ENCODE peak calls at places on chromosomes 3 and 15, in seven cellular contexts. T, G, R, J, H, B and M are unnamed samples.

GRCh38 chr15:70236306-70237103 is 138.8 kb upstream of the TLE3 start:
- DNase-seq in J (no peak), R (peak; percentile 45), H (no peak), B (no peak), T (no peak), G (no peak), M (no peak)

GRCh38 chr3:25783661-25784512 is 644 bp upstream of the NGLY1 start:
- DNase-seq in H (peak; percentile 78), J (no peak), R (peak; percentile 33), B (no peak), T (peak; percentile 41), G (no peak), M (no peak)

GRCh38 chr3:16335772-16336621 is 71.0 kb downstream of the OXNAD1 start:
- DNase-seq in H (no peak), G (no peak), T (no peak), B (no peak), R (no peak), J (no peak), M (no peak)

GRCh38 chr3:141482250-141482937 is 4.4 kb upstream of the RASA2 start:
- DNase-seq in R (no peak), J (no peak), B (no peak), T (peak; percentile 53), H (no peak), G (no peak), M (no peak)

GRCh38 chr15:75089781-75090734 is 66.7 kb downstream of the PPCDC start:
- DNase-seq in B (no peak), T (no peak), R (no peak), H (peak; percentile 70), J (no peak), G (no peak), M (no peak)

GRCh38 chr3:64388886-64389285 is 163.6 kb upstream of the PRICKLE2 start:
- DNase-seq in T (no peak), J (no peak), R (no peak), G (no peak), B (no peak), H (no peak), M (no peak)

GRCh38 chr15:55250392-55250791 is 39.2 kb downstream of the RAB27A start:
- DNase-seq in J (no peak), B (no peak), H (no peak), G (no peak), T (no peak), R (no peak), M (no peak)

GRCh38 chr3:13850161-13850945 is 29.5 kb downstream of the WNT7A start:
- DNase-seq in B (no peak), R (no peak), J (no peak), T (peak; percentile 95), H (no peak), G (no peak), M (no peak)

GRCh38 chr15:81002254-81003022 is 1.7 kb downstream of the TLNRD1 start:
- DNase-seq in T (no peak), R (peak; percentile 40), G (no peak), J (no peak), H (no peak), B (no peak), M (no peak)

GRCh38 chr15:57146394-57147140 is 228.1 kb downstream of the TCF12 start:
- DNase-seq in B (peak; percentile 61), H (no peak), J (peak; percentile 8), G (no peak), T (no peak), R (peak; percentile 71), M (peak; percentile 18)

GRCh38 chr3:4417449-4417848 is 49.6 kb downstream of the SUMF1 start:
- DNase-seq in T (no peak), J (no peak), R (no peak), G (no peak), H (no peak), B (no peak), M (no peak)

GRCh38 chr3:84567796-84568195 is 391.0 kb upstream of the CADM2 start:
- DNase-seq in J (no peak), R (no peak), G (no peak), T (no peak), B (no peak), H (no peak), M (no peak)

GRCh38 chr15:65945616-65946015 is 76.3 kb downstream of the RAB11A start:
- DNase-seq in G (no peak), B (no peak), H (no peak), R (no peak), T (no peak), J (no peak), M (no peak)